ENCODE peak calls at places on chromosome 16, in seven cellular contexts. X is AG08396, A is iris pigment epithelial cell, T is NCI-H146, L is GM18507, W is A549, I is HS-5. H is an unnamed sample.

GRCh38 chr16:58413359-58413758 is 21.1 kb downstream of the GINS3 start:
- DNase-seq in A (no peak), L (no peak), I (no peak), W (no peak), T (no peak), X (no peak), H (no peak)

GRCh38 chr16:46873201-46873600 is 11.0 kb upstream of the GPT2 start:
- DNase-seq in W (no peak), L (no peak), T (no peak), A (no peak), I (no peak), X (no peak), H (no peak)

GRCh38 chr16:52070341-52071057 is 476.4 kb downstream of the TOX3 start:
- DNase-seq in X (no peak), I (no peak), T (peak), L (no peak), W (no peak), A (no peak), H (no peak)

GRCh38 chr16:8926827-8927226 is 36.9 kb downstream of the USP7 start:
- DNase-seq in T (no peak), I (no peak), X (no peak), L (no peak), A (no peak), W (no peak), H (no peak)

GRCh38 chr16:75322706-75323105 is 71.3 kb upstream of the BCAR1 start:
- DNase-seq in X (no peak), I (peak), W (no peak), T (no peak), L (no peak), A (peak), H (no peak)

GRCh38 chr16:30077656-30078055 is 1.9 kb downstream of the PPP4C start:
- DNase-seq in L (no peak), T (no peak), X (no peak), A (no peak), W (no peak), I (no peak), H (no peak)

GRCh38 chr16:72501739-72502653 is 330.0 kb upstream of the PMFBP1 start:
- DNase-seq in A (peak), W (peak), X (peak), L (peak), T (peak), I (no peak), H (peak)

GRCh38 chr16:88888778-88889387 is 22.4 kb upstream of the PABPN1L start:
- DNase-seq in T (no peak), X (no peak), W (no peak), L (no peak), I (no peak), A (no peak), H (no peak)

GRCh38 chr16:28587386-28587785 is 9.5 kb downstream of the SULT1A2 start:
- DNase-seq in T (no peak), W (peak), L (no peak), X (no peak), I (no peak), A (no peak), H (no peak)

GRCh38 chr16:13110124-13110796 is 208.9 kb downstream of the SHISA9 start:
- DNase-seq in X (no peak), I (peak), T (no peak), A (peak), W (peak), L (no peak), H (no peak)

GRCh38 chr16:27318399-27319256 is 4.9 kb downstream of the IL4R start:
- DNase-seq in L (no peak), A (peak), T (no peak), I (no peak), X (no peak), W (no peak), H (peak)

GRCh38 chr16:68252383-68252782 is 7.2 kb downstream of the PLA2G15 start:
- DNase-seq in I (no peak), L (no peak), W (no peak), A (no peak), T (no peak), X (no peak), H (no peak)

GRCh38 chr16:88298882-88299745 is 83.6 kb upstream of the ZNF469 start:
- DNase-seq in A (peak), I (no peak), W (no peak), T (no peak), X (peak), L (no peak), H (no peak)

GRCh38 chr16:8905168-8905762 is 23.1 kb downstream of the LITAFD start:
- DNase-seq in L (no peak), T (peak), W (peak), I (no peak), X (no peak), A (peak), H (no peak)

GRCh38 chr16:55283776-55284717 is 40.0 kb upstream of the IRX6 start:
- DNase-seq in L (no peak), I (no peak), A (no peak), W (no peak), T (no peak), X (no peak), H (no peak)

GRCh38 chr16:57639172-57639571 is 10.7 kb downstream of the ADGRG1 start:
- DNase-seq in I (no peak), W (no peak), A (peak), X (no peak), T (peak), L (no peak), H (no peak)

GRCh38 chr16:27723711-27724490 is 174.0 kb downstream of the KATNIP start:
- DNase-seq in I (no peak), X (no peak), W (no peak), A (no peak), T (no peak), L (no peak), H (no peak)

GRCh38 chr16:57273359-57273758 is 11.1 kb downstream of the PLLP start:
- DNase-seq in T (no peak), X (no peak), I (no peak), A (no peak), W (no peak), L (no peak), H (no peak)

GRCh38 chr16:66740010-66740409 is 11.4 kb downstream of the DYNC1LI2 start:
- DNase-seq in L (no peak), A (peak), W (peak), X (peak), T (peak), I (no peak), H (no peak)

GRCh38 chr16:75921281-75921680 is 195.0 kb upstream of the CPHXL start:
- DNase-seq in X (no peak), I (no peak), W (no peak), T (peak), L (no peak), A (no peak), H (no peak)

GRCh38 chr16:84132527-84133285 is 12.3 kb downstream of the HSDL1 start:
- DNase-seq in I (no peak), A (peak), T (no peak), W (no peak), X (no peak), L (no peak), H (no peak)

GRCh38 chr16:67456383-67457140 is 24.4 kb downstream of the ATP6V0D1 start:
- DNase-seq in X (peak), T (no peak), L (no peak), W (peak), I (no peak), A (peak), H (peak)

GRCh38 chr16:88331989-88332920 is 50.5 kb upstream of the ZNF469 start:
- DNase-seq in T (no peak), W (peak), A (peak), X (peak), L (no peak), I (peak), H (no peak)

GRCh38 chr16:28531777-28532744 is 6.7 kb downstream of the NUPR1 start:
- DNase-seq in L (no peak), I (no peak), X (peak), W (no peak), T (peak), A (no peak), H (peak)